ENCODE peak calls at places on chromosomes 7 and 10, in four cellular contexts. E is activated effector memory CD4-positive, alpha-beta T cell treated with anti-CD3 and anti-CD28 coated beads, Interleukin-2, amount 50 U/mL, for 16 hours; Y is testis; N is astrocyte of the spinal cord. I is an unnamed sample.

GRCh38 chr7:159067870-159068787 is 76.5 kb downstream of the VIPR2 start:
- DNase-seq in N (no peak), Y (peak; percentile 64), E (no peak), I (no peak)

GRCh38 chr7:88184848-88185304 is 35.0 kb downstream of the SRI start:
- DNase-seq in N (peak; percentile 84), E (peak; percentile 64), Y (no peak), I (peak; percentile 83)

GRCh38 chr7:98867271-98867701 is 2.5 kb downstream of the TMEM130 start:
- DNase-seq in Y (peak; percentile 67), N (no peak), E (no peak), I (no peak)

GRCh38 chr10:72020914-72021754 is 56.9 kb downstream of the CHST3 start:
- DNase-seq in N (no peak), Y (no peak), E (no peak), I (no peak)

GRCh38 chr10:63563623-63564022 is 42.4 kb downstream of the REEP3 start:
- DNase-seq in N (no peak), Y (no peak), E (no peak), I (no peak)

GRCh38 chr7:92949748-92950147 is 113.4 kb upstream of the CDK6 start:
- DNase-seq in N (no peak), Y (no peak), E (no peak), I (no peak)

GRCh38 chr10:17214486-17214885 is 13.0 kb upstream of the TRDMT1 start:
- DNase-seq in E (no peak), Y (no peak), N (no peak), I (no peak)

GRCh38 chr7:3128857-3129256 is 85.2 kb upstream of the CARD11 start:
- DNase-seq in Y (no peak), N (no peak), E (no peak), I (no peak)

GRCh38 chr10:76306859-76307258 is 875.4 kb downstream of the LRMDA start:
- DNase-seq in E (no peak), N (peak; percentile 18), Y (no peak), I (peak; percentile 17)

GRCh38 chr10:77687018-77687417 is 49.4 kb upstream of the KCNMA1 start:
- DNase-seq in Y (no peak), E (no peak), N (no peak), I (no peak)

GRCh38 chr10:43128958-43129706 is 9.1 kb upstream of the CSGALNACT2 start:
- DNase-seq in E (peak; percentile 55), N (peak; percentile 93), Y (no peak), I (peak; percentile 94)

GRCh38 chr10:52744057-52744819 is 28.3 kb downstream of the MBL2 start:
- DNase-seq in E (no peak), Y (no peak), N (no peak), I (no peak)

GRCh38 chr10:88538038-88538437 is 45.1 kb downstream of the RNLS start:
- DNase-seq in E (no peak), Y (no peak), N (peak; percentile 61), I (peak; percentile 42)

GRCh38 chr7:421056-421991 is 98.3 kb downstream of the PDGFA start:
- DNase-seq in Y (no peak), N (no peak), E (no peak), I (no peak)

GRCh38 chr10:122127943-122128342 is 139.0 kb downstream of the TACC2 start:
- DNase-seq in N (peak; percentile 30), E (no peak), Y (no peak), I (peak; percentile 38)

GRCh38 chr10:63221950-63222349 is 88.8 kb downstream of the NRBF2 start:
- DNase-seq in N (no peak), Y (no peak), E (no peak), I (no peak)

GRCh38 chr7:45574521-45575500 is 643 bp downstream of the ADCY1 start:
- DNase-seq in N (peak; percentile 45), E (peak; percentile 16), Y (no peak), I (peak; percentile 63)

GRCh38 chr7:2138146-2138765 is 94.5 kb downstream of the MAD1L1 start:
- DNase-seq in E (peak; percentile 67), Y (no peak), N (no peak), I (no peak)

GRCh38 chr7:19464241-19464640 is 244.6 kb downstream of the POLR1F start:
- DNase-seq in E (no peak), Y (no peak), N (peak; percentile 6), I (no peak)

GRCh38 chr10:29795856-29796255 is 161.1 kb upstream of the SVIL start:
- DNase-seq in E (no peak), N (peak; percentile 54), Y (no peak), I (no peak)